ENCODE peak calls at places on chromosome 16, in six cellular contexts. S is uterus, D is SJSA1, J is SK-N-SH, Y is mucosa of descending colon, P is mesenchymal stem cell. Z is an unnamed sample.

GRCh38 chr16:79155904-79156303 is 444.6 kb downstream of the MAF start:
- DNase-seq in S (no peak), D (no peak), J (no peak), Y (no peak), P (no peak), Z (no peak)

GRCh38 chr16:8549843-8550412 is 40.4 kb downstream of the TMEM114 start:
- DNase-seq in S (no peak), D (no peak), J (no peak), Y (no peak), P (no peak), Z (no peak)

GRCh38 chr16:17204248-17205043 is 266.3 kb downstream of the XYLT1 start:
- DNase-seq in S (no peak), D (no peak), J (no peak), Y (no peak), P (no peak), Z (no peak)

GRCh38 chr16:67565470-67566100 is 3.3 kb downstream of the CTCF start:
- DNase-seq in S (no peak), D (no peak), J (no peak), Y (no peak), P (no peak), Z (no peak)

GRCh38 chr16:1379863-1380174 is 28.1 kb downstream of the GNPTG start:
- DNase-seq in S (no peak), D (no peak), J (no peak), Y (no peak), P (no peak), Z (no peak)

GRCh38 chr16:31386157-31386984 is 6.8 kb upstream of the ITGAD start:
- DNase-seq in S (no peak), D (no peak), J (no peak), Y (no peak), P (peak; percentile 1), Z (no peak)

GRCh38 chr16:31436221-31437045 is 6.2 kb downstream of the ZNF843 start:
- DNase-seq in S (no peak), D (no peak), J (no peak), Y (no peak), P (no peak), Z (no peak)

GRCh38 chr16:21184834-21185233 is 26.4 kb downstream of the LDAF1 start:
- DNase-seq in S (no peak), D (no peak), J (no peak), Y (no peak), P (peak; percentile 6), Z (no peak)

GRCh38 chr16:16062023-16062932 is 112.9 kb downstream of the ABCC1 start:
- DNase-seq in S (no peak), D (no peak), J (no peak), Y (no peak), P (peak; percentile 41), Z (no peak)

GRCh38 chr16:65071371-65072311 is 50.2 kb downstream of the CDH11 start:
- DNase-seq in S (peak; percentile 56), D (peak; percentile 43), J (no peak), Y (no peak), P (no peak), Z (no peak)

GRCh38 chr16:57284206-57284951 is at the start of gene PLLP:
- DNase-seq in S (peak; percentile 28), D (no peak), J (peak; percentile 90), Y (peak; percentile 79), P (peak; percentile 66), Z (peak; percentile 24)

GRCh38 chr16:81797443-81797842 is 18.4 kb downstream of the PLCG2 start:
- DNase-seq in S (no peak), D (no peak), J (no peak), Y (no peak), P (no peak), Z (no peak)

GRCh38 chr16:1978476-1979120 is 2.7 kb downstream of the NOXO1 start:
- DNase-seq in S (no peak), D (no peak), J (no peak), Y (peak; percentile 71), P (no peak), Z (no peak)

GRCh38 chr16:85055503-85056210 is 28.1 kb downstream of the KIAA0513 start:
- DNase-seq in S (peak; percentile 37), D (no peak), J (peak; percentile 43), Y (peak; percentile 55), P (peak; percentile 91), Z (peak; percentile 41)

GRCh38 chr16:46746821-46747776 is 1.0 kb downstream of the MYLK3 start:
- DNase-seq in S (no peak), D (no peak), J (peak; percentile 26), Y (no peak), P (peak; percentile 48), Z (no peak)

GRCh38 chr16:76335187-76335974 is 58.2 kb downstream of the CNTNAP4 start:
- DNase-seq in S (no peak), D (no peak), J (no peak), Y (no peak), P (no peak), Z (no peak)

GRCh38 chr16:66344533-66345145 is 21.9 kb upstream of the CDH5 start:
- DNase-seq in S (no peak), D (no peak), J (no peak), Y (no peak), P (peak; percentile 44), Z (peak; percentile 25)

GRCh38 chr16:84884311-84885023 is 64.7 kb downstream of the CRISPLD2 start:
- DNase-seq in S (no peak), D (no peak), J (no peak), Y (no peak), P (no peak), Z (no peak)

GRCh38 chr16:71722801-71723536 is 1.5 kb downstream of the PHLPP2 start:
- DNase-seq in S (peak; percentile 67), D (peak; percentile 86), J (peak; percentile 88), Y (peak; percentile 87), P (peak; percentile 83), Z (peak; percentile 63)

GRCh38 chr16:81787659-81788058 is 8.6 kb downstream of the PLCG2 start:
- DNase-seq in S (no peak), D (no peak), J (no peak), Y (no peak), P (no peak), Z (no peak)

GRCh38 chr16:5041604-5042133 is 7.9 kb upstream of the NAGPA start:
- DNase-seq in S (no peak), D (no peak), J (no peak), Y (no peak), P (peak; percentile 70), Z (no peak)

GRCh38 chr16:70493863-70494770 is 29.2 kb downstream of the COG4 start:
- DNase-seq in S (no peak), D (no peak), J (no peak), Y (no peak), P (no peak), Z (no peak)

GRCh38 chr16:22627043-22627442 is 116.4 kb downstream of the NPIPB5 start:
- DNase-seq in S (no peak), D (no peak), J (no peak), Y (no peak), P (no peak), Z (no peak)

GRCh38 chr16:88726981-88727380 is 20.7 kb downstream of the CTU2 start:
- DNase-seq in S (no peak), D (no peak), J (no peak), Y (no peak), P (no peak), Z (no peak)

GRCh38 chr16:81606039-81606438 is 161.4 kb downstream of the CMIP start:
- DNase-seq in S (no peak), D (no peak), J (no peak), Y (no peak), P (no peak), Z (no peak)

GRCh38 chr16:35148748-35149147 is 1689.3 kb downstream of the TP53TG3F start:
- DNase-seq in S (no peak), D (no peak), J (no peak), Y (no peak), P (no peak), Z (no peak)

GRCh38 chr16:35147556-35148504 is 1688.4 kb downstream of the TP53TG3F start:
- DNase-seq in S (no peak), D (peak; percentile 35), J (no peak), Y (no peak), P (no peak), Z (no peak)

GRCh38 chr16:35146723-35147458 is 1687.5 kb downstream of the TP53TG3F start:
- DNase-seq in S (no peak), D (no peak), J (no peak), Y (no peak), P (no peak), Z (no peak)

GRCh38 chr16:35144212-35144932 is 1685.0 kb downstream of the TP53TG3F start:
- DNase-seq in S (no peak), D (no peak), J (no peak), Y (no peak), P (no peak), Z (no peak)

GRCh38 chr16:35146031-35146710 is 1686.8 kb downstream of the TP53TG3F start:
- DNase-seq in S (no peak), D (peak; percentile 27), J (no peak), Y (no peak), P (no peak), Z (no peak)
- H3K9me3 ChIP-seq in S (no peaks in the 10 kb centered on the region), D (peaks cover 12% of the 10 kb centered on the region), J (no peaks in the 10 kb centered on the region), Y (peaks cover 90% of the 10 kb centered on the region), P (no peaks in the 10 kb centered on the region), Z (no peaks in the 10 kb centered on the region)

GRCh38 chr16:82843606-82844271 is 217.0 kb downstream of the CDH13 start:
- DNase-seq in S (no peak), D (no peak), J (no peak), Y (no peak), P (no peak), Z (no peak)
- H3K9me3 ChIP-seq in S (no peaks in the 10 kb centered on the region), D (peaks cover 3% of the 10 kb centered on the region), J (peaks cover 4% of the 10 kb centered on the region), Y (no peaks in the 10 kb centered on the region), P (peaks cover 11% of the 10 kb centered on the region), Z (no peaks in the 10 kb centered on the region)

GRCh38 chr16:10981697-10982216 is 37.4 kb downstream of the CLEC16A start:
- DNase-seq in S (no peak), D (no peak), J (peak; percentile 53), Y (no peak), P (no peak), Z (no peak)

GRCh38 chr16:10978846-10979446 is 34.6 kb downstream of the CLEC16A start:
- DNase-seq in S (no peak), D (no peak), J (no peak), Y (no peak), P (no peak), Z (no peak)

GRCh38 chr16:10982430-10983174 is 38.2 kb downstream of the CLEC16A start:
- DNase-seq in S (no peak), D (no peak), J (no peak), Y (no peak), P (peak; percentile 35), Z (no peak)

GRCh38 chr16:10979717-10980601 is 35.6 kb downstream of the CLEC16A start:
- DNase-seq in S (peak; percentile 78), D (no peak), J (no peak), Y (no peak), P (no peak), Z (no peak)

GRCh38 chr16:10980811-10981210 is 36.4 kb downstream of the CLEC16A start:
- DNase-seq in S (no peak), D (no peak), J (no peak), Y (no peak), P (no peak), Z (no peak)
- H3K9me3 ChIP-seq in S (no peaks in the 10 kb centered on the region), D (no peaks in the 10 kb centered on the region), J (no peaks in the 10 kb centered on the region), Y (no peaks in the 10 kb centered on the region), P (no peaks in the 10 kb centered on the region), Z (no peaks in the 10 kb centered on the region)

DNA sequence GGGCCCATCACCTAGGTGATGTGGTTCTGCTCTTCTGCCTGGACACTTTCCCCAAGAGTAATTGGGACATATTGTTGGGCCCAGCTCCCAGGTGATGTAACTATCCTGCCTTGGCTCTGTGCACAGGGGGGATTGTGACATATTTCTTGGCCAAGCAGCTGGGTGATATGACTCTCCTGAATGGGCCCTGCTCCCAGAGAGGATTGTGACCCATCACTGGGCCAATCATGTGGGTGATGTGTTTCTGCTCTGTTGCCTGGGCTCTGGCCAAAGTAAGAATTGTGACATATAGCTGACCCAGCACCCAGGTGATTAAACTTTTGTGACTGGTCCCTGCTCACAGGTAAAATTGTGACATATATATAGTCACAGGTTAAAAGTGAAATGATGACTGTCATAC is 1904.9 kb downstream of the TP53TG3F start:
- DNase-seq in S (no peak), D (no peak), J (no peak), Y (no peak), P (no peak), Z (no peak)
- H3K9me3 ChIP-seq in S (no peaks in the 10 kb centered on the region), D (no peaks in the 10 kb centered on the region), J (no peaks in the 10 kb centered on the region), Y (peaks cover 39% of the 10 kb centered on the region), P (peaks cover 10% of the 10 kb centered on the region), Z (peaks cover 2% of the 10 kb centered on the region)